ENCODE peak calls at places on chromosomes 16 and 17, in nine cellular contexts. One of them, this sample, is unnamed.

GRCh38 chr16:53864819-53865491 is 161.0 kb downstream of the FTO start:
- DNase-seq in psoas muscle: no peak
- DNase-seq in A549: peak
- DNase-seq in AG04450: no peak
- DNase-seq in upper lobe of right lung: no peak
- DNase-seq in fibroblast of mammary gland: peak
- DNase-seq in IMR-90: peak
- DNase-seq in breast epithelium: no peak
- DNase-seq in fibroblast of pulmonary artery: no peak
- DNase-seq in this sample: peak

GRCh38 chr17:10172241-10172741 is 26.1 kb downstream of the GAS7 start:
- DNase-seq in IMR-90: peak
- DNase-seq in fibroblast of mammary gland: peak
- DNase-seq in breast epithelium: no peak
- DNase-seq in AG04450: no peak
- DNase-seq in fibroblast of pulmonary artery: no peak
- DNase-seq in psoas muscle: no peak
- DNase-seq in upper lobe of right lung: no peak
- DNase-seq in A549: no peak
- DNase-seq in this sample: no peak

GRCh38 chr17:70271672-70272071 is 102.3 kb downstream of the KCNJ2 start:
- DNase-seq in fibroblast of mammary gland: no peak
- DNase-seq in psoas muscle: no peak
- DNase-seq in breast epithelium: no peak
- DNase-seq in upper lobe of right lung: no peak
- DNase-seq in A549: no peak
- DNase-seq in fibroblast of pulmonary artery: no peak
- DNase-seq in AG04450: no peak
- DNase-seq in IMR-90: no peak
- DNase-seq in this sample: no peak

GRCh38 chr16:75761111-75761510 is 34.8 kb upstream of the CPHXL start:
- DNase-seq in fibroblast of mammary gland: peak
- DNase-seq in IMR-90: peak
- DNase-seq in upper lobe of right lung: no peak
- DNase-seq in AG04450: no peak
- DNase-seq in fibroblast of pulmonary artery: peak
- DNase-seq in breast epithelium: no peak
- DNase-seq in A549: no peak
- DNase-seq in psoas muscle: no peak
- DNase-seq in this sample: peak

GRCh38 chr16:22035094-22035675 is 27.3 kb downstream of the MOSMO start:
- DNase-seq in breast epithelium: no peak
- DNase-seq in AG04450: no peak
- DNase-seq in fibroblast of pulmonary artery: peak
- DNase-seq in fibroblast of mammary gland: no peak
- DNase-seq in IMR-90: no peak
- DNase-seq in A549: no peak
- DNase-seq in upper lobe of right lung: no peak
- DNase-seq in psoas muscle: no peak
- DNase-seq in this sample: no peak

GRCh38 chr17:57938061-57938502 is 17.1 kb downstream of the CUEDC1 start:
- DNase-seq in AG04450: no peak
- DNase-seq in fibroblast of mammary gland: no peak
- DNase-seq in upper lobe of right lung: no peak
- DNase-seq in fibroblast of pulmonary artery: no peak
- DNase-seq in psoas muscle: peak
- DNase-seq in breast epithelium: no peak
- DNase-seq in A549: no peak
- DNase-seq in IMR-90: no peak
- DNase-seq in this sample: no peak

GRCh38 chr17:44105483-44105882 is 18.0 kb downstream of the HDAC5 start:
- DNase-seq in fibroblast of mammary gland: no peak
- DNase-seq in breast epithelium: no peak
- DNase-seq in fibroblast of pulmonary artery: no peak
- DNase-seq in upper lobe of right lung: no peak
- DNase-seq in IMR-90: no peak
- DNase-seq in A549: no peak
- DNase-seq in AG04450: no peak
- DNase-seq in psoas muscle: peak
- DNase-seq in this sample: no peak

GRCh38 chr16:82699711-82700495 is 73.1 kb downstream of the CDH13 start:
- DNase-seq in AG04450: no peak
- DNase-seq in upper lobe of right lung: no peak
- DNase-seq in fibroblast of mammary gland: peak
- DNase-seq in fibroblast of pulmonary artery: peak
- DNase-seq in psoas muscle: no peak
- DNase-seq in breast epithelium: no peak
- DNase-seq in A549: no peak
- DNase-seq in IMR-90: peak
- DNase-seq in this sample: peak

GRCh38 chr17:161481-161880 is 20.0 kb downstream of the DOC2B start:
- DNase-seq in fibroblast of mammary gland: no peak
- DNase-seq in upper lobe of right lung: no peak
- DNase-seq in psoas muscle: no peak
- DNase-seq in A549: no peak
- DNase-seq in breast epithelium: no peak
- DNase-seq in AG04450: no peak
- DNase-seq in fibroblast of pulmonary artery: no peak
- DNase-seq in IMR-90: no peak
- DNase-seq in this sample: no peak

GRCh38 chr17:50681260-50682200 is 26.2 kb downstream of the ANKRD40 start:
- DNase-seq in AG04450: peak
- DNase-seq in breast epithelium: no peak
- DNase-seq in psoas muscle: no peak
- DNase-seq in A549: peak
- DNase-seq in upper lobe of right lung: peak
- DNase-seq in fibroblast of pulmonary artery: peak
- DNase-seq in IMR-90: peak
- DNase-seq in fibroblast of mammary gland: peak
- DNase-seq in this sample: peak

GRCh38 chr16:88784074-88784855 is 755 bp downstream of the PIEZO1 start:
- DNase-seq in upper lobe of right lung: peak
- DNase-seq in fibroblast of pulmonary artery: peak
- DNase-seq in IMR-90: peak
- DNase-seq in A549: peak
- DNase-seq in AG04450: no peak
- DNase-seq in psoas muscle: peak
- DNase-seq in breast epithelium: peak
- DNase-seq in fibroblast of mammary gland: peak
- DNase-seq in this sample: peak

GRCh38 chr17:20982589-20983358 is 60.0 kb downstream of the USP22 start:
- DNase-seq in fibroblast of pulmonary artery: no peak
- DNase-seq in AG04450: no peak
- DNase-seq in breast epithelium: no peak
- DNase-seq in psoas muscle: no peak
- DNase-seq in IMR-90: no peak
- DNase-seq in A549: no peak
- DNase-seq in fibroblast of mammary gland: no peak
- DNase-seq in upper lobe of right lung: no peak
- DNase-seq in this sample: no peak

GRCh38 chr16:84689126-84689525 is 10.7 kb upstream of the USP10 start:
- DNase-seq in A549: no peak
- DNase-seq in fibroblast of mammary gland: peak
- DNase-seq in AG04450: peak
- DNase-seq in IMR-90: peak
- DNase-seq in breast epithelium: no peak
- DNase-seq in upper lobe of right lung: no peak
- DNase-seq in fibroblast of pulmonary artery: peak
- DNase-seq in psoas muscle: no peak
- DNase-seq in this sample: peak

GRCh38 chr16:11190585-11191565 is 65.1 kb downstream of the SOCS1 start:
- DNase-seq in AG04450: no peak
- DNase-seq in psoas muscle: no peak
- DNase-seq in upper lobe of right lung: no peak
- DNase-seq in fibroblast of pulmonary artery: peak
- DNase-seq in A549: no peak
- DNase-seq in fibroblast of mammary gland: peak
- DNase-seq in breast epithelium: no peak
- DNase-seq in IMR-90: peak
- DNase-seq in this sample: no peak

GRCh38 chr16:14559809-14560227 is 70.2 kb downstream of the PARN start:
- DNase-seq in fibroblast of pulmonary artery: peak
- DNase-seq in AG04450: no peak
- DNase-seq in breast epithelium: no peak
- DNase-seq in A549: no peak
- DNase-seq in IMR-90: no peak
- DNase-seq in psoas muscle: no peak
- DNase-seq in fibroblast of mammary gland: no peak
- DNase-seq in upper lobe of right lung: peak
- DNase-seq in this sample: peak

GRCh38 chr17:74742978-74743545 is 5.4 kb upstream of the NHERF1 start:
- DNase-seq in fibroblast of mammary gland: no peak
- DNase-seq in psoas muscle: no peak
- DNase-seq in A549: no peak
- DNase-seq in fibroblast of pulmonary artery: no peak
- DNase-seq in breast epithelium: no peak
- DNase-seq in upper lobe of right lung: no peak
- DNase-seq in AG04450: no peak
- DNase-seq in IMR-90: no peak
- DNase-seq in this sample: no peak

GRCh38 chr17:78774456-78774855 is 7.6 kb downstream of the CYTH1 start:
- DNase-seq in fibroblast of pulmonary artery: no peak
- DNase-seq in IMR-90: no peak
- DNase-seq in fibroblast of mammary gland: no peak
- DNase-seq in A549: no peak
- DNase-seq in breast epithelium: no peak
- DNase-seq in psoas muscle: no peak
- DNase-seq in AG04450: no peak
- DNase-seq in upper lobe of right lung: no peak
- DNase-seq in this sample: peak
- H3K4me3 ChIP-seq in fibroblast of pulmonary artery: no peak
- H3K4me3 ChIP-seq in IMR-90: no peak
- H3K4me3 ChIP-seq in fibroblast of mammary gland: no peak
- H3K4me3 ChIP-seq in A549: no peak
- H3K4me3 ChIP-seq in breast epithelium: peak
- H3K4me3 ChIP-seq in psoas muscle: peak
- H3K4me3 ChIP-seq in AG04450: no peak
- H3K4me3 ChIP-seq in upper lobe of right lung: peak
- H3K4me3 ChIP-seq in this sample: peak

GRCh38 chr17:45971698-45972141 is 27.3 kb upstream of the STH start:
- DNase-seq in upper lobe of right lung: no peak
- DNase-seq in psoas muscle: peak
- DNase-seq in fibroblast of pulmonary artery: no peak
- DNase-seq in fibroblast of mammary gland: no peak
- DNase-seq in A549: no peak
- DNase-seq in IMR-90: no peak
- DNase-seq in breast epithelium: no peak
- DNase-seq in AG04450: no peak
- DNase-seq in this sample: no peak
- TF ChIP-seq CTCF in upper lobe of right lung: no peak
- TF ChIP-seq CTCF in psoas muscle: no peak
- TF ChIP-seq CTCF in fibroblast of pulmonary artery: no peak
- TF ChIP-seq CTCF in fibroblast of mammary gland: no peak
- TF ChIP-seq CTCF in A549: no peak
- TF ChIP-seq CTCF in IMR-90: no peak
- TF ChIP-seq CTCF in breast epithelium: no peak
- TF ChIP-seq CTCF in AG04450: no peak
- TF ChIP-seq CTCF in this sample: no peak

DNA sequence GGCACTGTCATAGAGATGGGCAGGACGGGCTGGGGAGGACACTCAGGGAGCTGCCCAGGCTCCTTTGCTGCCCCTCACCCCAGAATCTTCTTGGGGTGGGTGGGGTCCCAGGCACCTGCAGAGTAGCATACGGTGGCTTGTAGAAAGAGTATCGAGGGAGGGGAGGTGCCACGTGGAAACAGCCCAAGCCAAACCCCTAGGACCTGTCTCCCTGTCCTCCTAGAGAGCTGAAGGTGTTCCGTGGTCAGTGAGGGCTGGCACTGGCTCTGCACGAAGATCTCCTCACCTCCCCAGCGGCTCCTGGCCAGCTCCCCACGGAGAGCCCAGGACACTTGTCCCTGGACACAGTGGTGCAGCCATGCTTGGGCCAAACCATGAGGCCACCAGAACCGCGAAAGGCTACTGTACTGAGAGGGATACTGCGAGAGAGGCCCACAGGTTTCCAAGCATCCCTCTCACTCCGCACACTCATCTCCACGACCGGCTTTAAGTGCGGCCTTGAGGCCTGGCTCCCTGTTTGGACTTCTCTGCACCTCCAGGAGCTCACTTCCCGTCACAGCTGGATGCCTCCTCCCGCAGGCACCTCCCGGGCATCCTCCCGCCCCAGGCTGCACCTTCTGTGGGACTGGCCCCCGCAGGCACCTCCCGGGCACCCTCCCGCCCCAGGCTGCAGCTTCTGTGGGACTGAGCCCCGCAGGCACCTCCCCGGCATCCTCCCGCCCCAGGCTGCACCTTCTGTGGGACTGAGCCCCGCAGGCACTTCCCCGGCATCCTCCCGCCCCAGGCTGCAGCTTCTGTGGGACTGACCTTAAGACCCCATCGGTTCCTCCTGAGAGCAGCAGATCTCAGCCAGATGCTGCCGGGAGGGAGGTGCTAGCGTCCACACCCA is 2.0 kb upstream of the MAFG start:
- DNase-seq in IMR-90: no peak
- DNase-seq in fibroblast of mammary gland: no peak
- DNase-seq in breast epithelium: no peak
- DNase-seq in fibroblast of pulmonary artery: no peak
- DNase-seq in upper lobe of right lung: no peak
- DNase-seq in AG04450: no peak
- DNase-seq in A549: no peak
- DNase-seq in psoas muscle: peak
- DNase-seq in this sample: no peak
- H3K4me3 ChIP-seq in IMR-90: no peak
- H3K4me3 ChIP-seq in fibroblast of mammary gland: no peak
- H3K4me3 ChIP-seq in breast epithelium: no peak
- H3K4me3 ChIP-seq in fibroblast of pulmonary artery: no peak
- H3K4me3 ChIP-seq in upper lobe of right lung: no peak
- H3K4me3 ChIP-seq in AG04450: no peak
- H3K4me3 ChIP-seq in A549: peak
- H3K4me3 ChIP-seq in psoas muscle: no peak
- H3K4me3 ChIP-seq in this sample: peak

DNA sequence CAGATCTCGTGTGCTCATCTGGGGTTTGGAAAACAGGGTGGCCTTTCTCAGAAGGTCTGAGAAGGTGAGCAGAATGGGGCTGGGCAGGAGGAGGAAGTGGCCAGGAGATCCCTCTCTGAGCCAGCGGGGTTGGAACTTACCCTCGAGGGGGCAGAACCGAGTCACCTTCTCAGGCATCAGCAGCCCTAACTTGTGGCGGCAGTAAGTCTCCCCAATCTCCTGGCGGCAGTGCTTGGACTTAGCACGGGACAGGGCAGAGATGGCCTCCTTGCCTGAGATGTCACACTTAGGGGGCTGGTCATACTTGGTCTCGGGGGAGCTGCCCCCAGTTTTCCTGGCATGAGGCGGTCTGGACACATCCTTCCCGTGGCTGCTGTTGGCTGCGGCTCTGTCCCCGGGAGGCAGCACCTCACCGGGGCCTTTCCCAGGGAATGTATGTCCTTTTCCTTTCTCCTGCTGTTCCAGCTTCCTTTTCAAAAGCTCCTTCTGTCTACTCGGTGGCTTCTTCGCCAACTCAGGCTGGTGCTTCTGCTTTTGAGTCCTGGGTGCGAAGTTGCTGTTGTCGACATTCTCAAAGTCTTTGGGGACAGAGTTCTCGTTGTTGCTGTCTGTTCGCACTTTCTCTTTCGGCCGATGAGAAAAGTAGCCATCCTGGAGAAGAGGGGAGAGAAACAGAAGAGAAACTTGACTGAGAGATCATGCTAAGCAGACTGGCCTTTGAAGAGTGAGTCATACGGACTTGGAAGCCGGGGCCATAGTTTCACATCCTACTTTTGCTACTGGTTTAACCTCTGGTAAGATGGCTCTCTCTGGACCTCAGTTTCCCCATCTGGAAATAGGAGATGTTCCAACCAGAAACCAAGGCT is 211.7 kb downstream of the XYLT1 start:
- DNase-seq in AG04450: no peak
- DNase-seq in fibroblast of pulmonary artery: no peak
- DNase-seq in upper lobe of right lung: no peak
- DNase-seq in A549: peak
- DNase-seq in breast epithelium: no peak
- DNase-seq in fibroblast of mammary gland: peak
- DNase-seq in IMR-90: peak
- DNase-seq in psoas muscle: no peak
- DNase-seq in this sample: no peak
- TF ChIP-seq CTCF in AG04450: no peak
- TF ChIP-seq CTCF in fibroblast of pulmonary artery: no peak
- TF ChIP-seq CTCF in upper lobe of right lung: no peak
- TF ChIP-seq CTCF in A549: no peak
- TF ChIP-seq CTCF in breast epithelium: no peak
- TF ChIP-seq CTCF in fibroblast of mammary gland: no peak
- TF ChIP-seq CTCF in IMR-90: no peak
- TF ChIP-seq CTCF in psoas muscle: no peak
- TF ChIP-seq CTCF in this sample: no peak

This sample was measured in fibroblast of the aortic adventitia.